ENCODE peak calls at places on chromosomes 7 and 10, in seven cellular contexts. F, J, M, E, U, R and D are unnamed samples.
A peak's percentile ranks its signal among the peaks of the same experiment; 100 is the strongest.

GRCh38 chr7:134792968-134793367 is 13.5 kb downstream of the CALD1 start:
- DNase-seq in F (no peak), J (peak; percentile 47), M (no peak), E (no peak), U (peak; percentile 95), R (no peak), D (peak; percentile 45)

GRCh38 chr10:120018695-120019094 is 126.2 kb downstream of the SEC23IP start:
- DNase-seq in F (no peak), J (no peak), M (no peak), E (no peak), U (no peak), R (no peak), D (no peak)

GRCh38 chr7:47280114-47280513 is 301.8 kb downstream of the TNS3 start:
- DNase-seq in F (no peak), J (no peak), M (no peak), E (no peak), U (no peak), R (no peak), D (no peak)

GRCh38 chr7:9097565-9098060 is 664.2 kb downstream of the NXPH1 start:
- DNase-seq in F (no peak), J (no peak), M (no peak), E (no peak), U (no peak), R (no peak), D (no peak)

GRCh38 chr10:17607603-17608332 is 9.4 kb downstream of the HACD1 start:
- DNase-seq in F (no peak), J (no peak), M (peak; percentile 86), E (no peak), U (peak; percentile 70), R (no peak), D (no peak)

GRCh38 chr10:43892062-43892765 is 243.5 kb upstream of the ZNF32 start:
- DNase-seq in F (no peak), J (no peak), M (no peak), E (no peak), U (peak; percentile 44), R (no peak), D (no peak)

GRCh38 chr10:124685251-124685650 is 58.9 kb downstream of the FAM53B start:
- DNase-seq in F (no peak), J (peak; percentile 83), M (no peak), E (no peak), U (no peak), R (no peak), D (peak; percentile 81)

GRCh38 chr10:61832866-61833481 is 68.5 kb upstream of the ARID5B start:
- DNase-seq in F (no peak), J (no peak), M (no peak), E (no peak), U (peak; percentile 84), R (no peak), D (no peak)

GRCh38 chr10:50577681-50578350 is 45.9 kb downstream of the SGMS1 start:
- DNase-seq in F (no peak), J (no peak), M (peak; percentile 34), E (no peak), U (peak; percentile 76), R (no peak), D (no peak)

DNA sequence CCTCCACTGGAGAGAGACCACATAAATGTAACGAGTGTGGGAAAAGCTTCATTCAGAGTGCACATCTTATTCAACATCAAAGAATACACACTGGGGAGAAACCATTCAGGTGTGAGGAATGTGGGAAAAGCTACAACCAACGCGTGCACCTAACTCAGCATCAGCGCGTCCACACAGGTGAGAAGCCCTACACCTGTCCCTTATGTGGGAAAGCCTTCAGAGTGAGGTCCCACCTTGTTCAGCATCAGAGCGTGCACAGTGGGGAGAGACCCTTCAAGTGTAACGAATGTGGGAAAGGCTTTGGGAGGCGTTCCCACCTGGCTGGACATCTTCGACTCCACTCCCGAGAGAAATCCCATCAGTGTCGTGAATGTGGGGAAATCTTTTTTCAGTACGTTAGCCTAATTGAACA is 20.6 kb downstream of the FAM200A start:
- DNase-seq in F (no peak), J (no peak), M (no peak), E (no peak), U (no peak), R (no peak), D (peak; percentile 12)
- H3K9me3 ChIP-seq in F (peaks cover 14% of the 10 kb centered on the region), J (peaks cover 60% of the 10 kb centered on the region), M (peaks cover 15% of the 10 kb centered on the region), E (peaks cover 27% of the 10 kb centered on the region), U (peaks cover 6% of the 10 kb centered on the region), R (peaks cover 24% of the 10 kb centered on the region), D (peaks cover 39% of the 10 kb centered on the region)

DNA sequence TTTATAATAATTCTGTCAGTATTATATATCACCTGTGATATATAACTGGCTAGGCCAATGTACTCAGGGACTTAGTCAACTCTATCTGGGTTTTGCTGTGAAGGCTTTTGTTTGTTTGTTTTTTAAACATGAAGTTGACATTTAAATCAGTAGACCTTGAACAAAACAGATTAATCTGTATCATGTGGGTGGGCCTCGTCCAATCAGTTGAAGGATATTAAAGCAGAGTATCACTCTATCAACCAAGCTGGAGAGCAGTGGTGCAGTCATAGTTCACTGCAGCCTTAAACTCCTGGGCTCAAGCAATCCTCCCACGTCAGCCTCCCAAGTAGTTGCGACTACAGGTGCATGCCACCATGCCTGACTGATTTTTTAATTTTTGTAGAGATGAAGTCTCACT is 870.2 kb downstream of the TYW1 start:
- DNase-seq in F (no peak), J (no peak), M (no peak), E (no peak), U (no peak), R (no peak), D (no peak)
- H3K9me3 ChIP-seq in F (no peaks in the 10 kb centered on the region), J (no peaks in the 10 kb centered on the region), M (no peaks in the 10 kb centered on the region), E (peaks cover 3% of the 10 kb centered on the region), U (no peaks in the 10 kb centered on the region), R (no peaks in the 10 kb centered on the region), D (peaks cover 8% of the 10 kb centered on the region)

GRCh38 chr7:56479748-56480147 is 363.5 kb upstream of the NUPR2 start:
- DNase-seq in F (no peak), J (no peak), M (no peak), E (no peak), U (no peak), R (no peak), D (no peak)
- H3K9me3 ChIP-seq in F (peaks cover 2% of the 10 kb centered on the region), J (peaks cover 16% of the 10 kb centered on the region), M (no peaks in the 10 kb centered on the region), E (peaks cover 69% of the 10 kb centered on the region), U (no peaks in the 10 kb centered on the region), R (peaks cover 5% of the 10 kb centered on the region), D (peaks cover 3% of the 10 kb centered on the region)

DNA sequence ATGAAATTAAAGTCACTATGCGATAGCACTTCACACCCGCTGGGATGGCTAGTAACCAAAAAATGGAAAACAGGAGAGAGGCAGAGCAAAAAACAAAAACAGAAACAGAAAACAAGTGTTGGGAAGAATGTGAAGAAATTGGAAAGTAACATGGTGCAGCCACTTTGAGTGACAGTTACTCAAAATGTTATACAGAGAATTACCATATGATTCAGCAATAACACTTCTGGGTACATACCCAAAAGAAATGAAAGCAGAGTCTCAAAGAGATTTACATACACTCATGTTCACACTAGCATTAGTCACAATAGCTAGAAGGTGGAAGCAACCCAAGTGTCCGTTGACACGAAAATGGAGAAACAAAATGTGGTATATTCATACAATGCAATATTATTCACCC is 88.6 kb upstream of the KCNIP2 start:
- DNase-seq in F (no peak), J (no peak), M (no peak), E (no peak), U (no peak), R (no peak), D (no peak)
- H3K9me3 ChIP-seq in F (no peaks in the 10 kb centered on the region), J (no peaks in the 10 kb centered on the region), M (no peaks in the 10 kb centered on the region), E (no peaks in the 10 kb centered on the region), U (no peaks in the 10 kb centered on the region), R (no peaks in the 10 kb centered on the region), D (no peaks in the 10 kb centered on the region)